ENCODE peak calls at places on chromosomes 11 and 22, in six cellular contexts. One of them, this sample, is unnamed.

GRCh38 chr11:16776716-16777115 is 38.3 kb downstream of the C11orf58 start:
- DNase-seq in GM20000: no peak
- DNase-seq in pancreas: no peak
- DNase-seq in Right ventricle myocardium superior: no peak
- DNase-seq in NCI-H2029: no peak
- DNase-seq in cardiac muscle cell: peak
- DNase-seq in this sample: no peak

GRCh38 chr11:123590296-123590912 is 64.0 kb downstream of the SCN3B start:
- DNase-seq in GM20000: no peak
- DNase-seq in pancreas: no peak
- DNase-seq in Right ventricle myocardium superior: no peak
- DNase-seq in NCI-H2029: no peak
- DNase-seq in cardiac muscle cell: peak
- DNase-seq in this sample: no peak

GRCh38 chr22:41217553-41218157 is 12.5 kb downstream of the L3MBTL2 start:
- DNase-seq in GM20000: peak
- DNase-seq in pancreas: no peak
- DNase-seq in Right ventricle myocardium superior: peak
- DNase-seq in NCI-H2029: peak
- DNase-seq in cardiac muscle cell: peak
- DNase-seq in this sample: peak

GRCh38 chr11:59259047-59259446 is 46.3 kb upstream of the MPEG1 start:
- DNase-seq in GM20000: no peak
- DNase-seq in pancreas: no peak
- DNase-seq in Right ventricle myocardium superior: no peak
- DNase-seq in NCI-H2029: no peak
- DNase-seq in cardiac muscle cell: no peak
- DNase-seq in this sample: no peak

GRCh38 chr11:24046731-24047130 is 450.1 kb upstream of the LUZP2 start:
- DNase-seq in GM20000: no peak
- DNase-seq in pancreas: no peak
- DNase-seq in Right ventricle myocardium superior: no peak
- DNase-seq in NCI-H2029: no peak
- DNase-seq in cardiac muscle cell: no peak
- DNase-seq in this sample: no peak

GRCh38 chr11:3686751-3687150 is 15.6 kb upstream of the CHRNA10 start:
- DNase-seq in GM20000: no peak
- DNase-seq in pancreas: no peak
- DNase-seq in Right ventricle myocardium superior: no peak
- DNase-seq in NCI-H2029: no peak
- DNase-seq in cardiac muscle cell: no peak
- DNase-seq in this sample: no peak

GRCh38 chr22:37930952-37931440 is 22.4 kb downstream of the C22orf23 start:
- DNase-seq in GM20000: no peak
- DNase-seq in pancreas: no peak
- DNase-seq in Right ventricle myocardium superior: no peak
- DNase-seq in NCI-H2029: no peak
- DNase-seq in cardiac muscle cell: no peak
- DNase-seq in this sample: no peak

GRCh38 chr22:46966846-46967245 is 204.4 kb downstream of the TBC1D22A start:
- DNase-seq in GM20000: no peak
- DNase-seq in pancreas: no peak
- DNase-seq in Right ventricle myocardium superior: no peak
- DNase-seq in NCI-H2029: no peak
- DNase-seq in cardiac muscle cell: no peak
- DNase-seq in this sample: no peak

GRCh38 chr11:121194731-121195596 is 93.9 kb downstream of the TECTA start:
- DNase-seq in GM20000: peak
- DNase-seq in pancreas: no peak
- DNase-seq in Right ventricle myocardium superior: no peak
- DNase-seq in NCI-H2029: peak
- DNase-seq in cardiac muscle cell: peak
- DNase-seq in this sample: peak

GRCh38 chr22:35111244-35111643 is 45.3 kb downstream of the ISX start:
- DNase-seq in GM20000: no peak
- DNase-seq in pancreas: no peak
- DNase-seq in Right ventricle myocardium superior: no peak
- DNase-seq in NCI-H2029: no peak
- DNase-seq in cardiac muscle cell: no peak
- DNase-seq in this sample: no peak

GRCh38 chr22:17411213-17411612 is 42.0 kb downstream of the CECR2 start:
- DNase-seq in GM20000: no peak
- DNase-seq in pancreas: no peak
- DNase-seq in Right ventricle myocardium superior: no peak
- DNase-seq in NCI-H2029: no peak
- DNase-seq in cardiac muscle cell: peak
- DNase-seq in this sample: no peak

GRCh38 chr22:41672780-41673509 is 15.7 kb downstream of the SNU13 start:
- DNase-seq in GM20000: no peak
- DNase-seq in pancreas: no peak
- DNase-seq in Right ventricle myocardium superior: no peak
- DNase-seq in NCI-H2029: no peak
- DNase-seq in cardiac muscle cell: no peak
- DNase-seq in this sample: no peak

GRCh38 chr11:674406-674805 is 20.6 kb downstream of the DEAF1 start:
- DNase-seq in GM20000: no peak
- DNase-seq in pancreas: no peak
- DNase-seq in Right ventricle myocardium superior: no peak
- DNase-seq in NCI-H2029: no peak
- DNase-seq in cardiac muscle cell: no peak
- DNase-seq in this sample: no peak

GRCh38 chr22:48785792-48786678 is 1041.6 kb downstream of the BRD1 start:
- DNase-seq in GM20000: no peak
- DNase-seq in pancreas: no peak
- DNase-seq in Right ventricle myocardium superior: no peak
- DNase-seq in NCI-H2029: no peak
- DNase-seq in cardiac muscle cell: no peak
- DNase-seq in this sample: no peak

GRCh38 chr22:28978158-28978557 is 83.5 kb downstream of the C22orf31 start:
- DNase-seq in GM20000: no peak
- DNase-seq in pancreas: no peak
- DNase-seq in Right ventricle myocardium superior: no peak
- DNase-seq in NCI-H2029: no peak
- DNase-seq in cardiac muscle cell: peak
- DNase-seq in this sample: no peak

GRCh38 chr11:73866586-73866996 is 10.1 kb downstream of the COA4 start:
- DNase-seq in GM20000: no peak
- DNase-seq in pancreas: no peak
- DNase-seq in Right ventricle myocardium superior: no peak
- DNase-seq in NCI-H2029: no peak
- DNase-seq in cardiac muscle cell: peak
- DNase-seq in this sample: no peak

GRCh38 chr11:118914178-118914918 is 11.4 kb downstream of the BCL9L start:
- DNase-seq in GM20000: no peak
- DNase-seq in pancreas: peak
- DNase-seq in Right ventricle myocardium superior: no peak
- DNase-seq in NCI-H2029: no peak
- DNase-seq in cardiac muscle cell: peak
- DNase-seq in this sample: no peak